ENCODE peak calls at places on chromosomes 1 and 21, in ten cellular contexts. F is breast epithelium, R is ovary, Q is IMR-90, M is uterus, J is GM12892, S is stomach, X is tibial nerve, D is adrenal gland, G is NB4. V is an unnamed sample.
A peak's percentile ranks its signal among the peaks of the same experiment; 100 is the strongest.

GRCh38 chr21:45913886-45914285 is 67.7 kb upstream of the COL6A1 start:
- DNase-seq in F (no peak), R (no peak), Q (no peak), M (no peak), J (no peak), S (no peak), X (no peak), D (no peak), G (no peak), V (no peak)

GRCh38 chr1:58064281-58064680 is 482.2 kb downstream of the OMA1 start:
- DNase-seq in F (no peak), R (no peak), Q (no peak), M (no peak), J (no peak), S (no peak), X (no peak), D (no peak), G (no peak), V (no peak)

GRCh38 chr21:33290441-33290840 is 24.3 kb downstream of the IL10RB start:
- DNase-seq in F (no peak), R (no peak), Q (no peak), M (no peak), J (no peak), S (peak; percentile 36), X (no peak), D (no peak), G (no peak), V (no peak)

GRCh38 chr1:3352084-3352951 is 102.1 kb upstream of the ARHGEF16 start:
- DNase-seq in F (no peak), R (peak; percentile 84), Q (peak; percentile 18), M (peak; percentile 85), J (no peak), S (no peak), X (peak; percentile 51), D (peak; percentile 63), G (no peak), V (peak; percentile 63)

GRCh38 chr1:111758373-111758772 is 2.7 kb downstream of the DDX20 start:
- DNase-seq in F (no peak), R (no peak), Q (no peak), M (no peak), J (no peak), S (no peak), X (no peak), D (no peak), G (peak; percentile 50), V (no peak)

GRCh38 chr1:155175927-155176371 is 2.3 kb downstream of the TRIM46 start:
- DNase-seq in F (peak; percentile 51), R (no peak), Q (no peak), M (no peak), J (no peak), S (peak; percentile 53), X (no peak), D (no peak), G (peak; percentile 55), V (no peak)

GRCh38 chr1:84428220-84428619 is 29.9 kb downstream of the DNASE2B start:
- DNase-seq in F (no peak), R (no peak), Q (no peak), M (no peak), J (no peak), S (no peak), X (no peak), D (peak; percentile 26), G (no peak), V (no peak)

GRCh38 chr1:154497026-154497806 is 4.8 kb upstream of the TDRD10 start:
- DNase-seq in F (no peak), R (no peak), Q (no peak), M (peak; percentile 58), J (no peak), S (peak; percentile 43), X (peak; percentile 15), D (peak; percentile 66), G (no peak), V (no peak)

GRCh38 chr1:46301406-46302090 is 1.9 kb downstream of the LRRC41 start:
- DNase-seq in F (no peak), R (peak; percentile 61), Q (peak; percentile 37), M (peak; percentile 36), J (no peak), S (peak; percentile 44), X (peak; percentile 14), D (peak; percentile 67), G (peak; percentile 76), V (no peak)

GRCh38 chr1:2231667-2232254 is 3.6 kb downstream of the SKI start:
- DNase-seq in F (no peak), R (peak; percentile 90), Q (peak; percentile 81), M (peak; percentile 90), J (no peak), S (peak; percentile 76), X (peak; percentile 89), D (peak; percentile 87), G (peak; percentile 60), V (no peak)

GRCh38 chr1:179143332-179143731 is 61.5 kb downstream of the TOR3A start:
- DNase-seq in F (no peak), R (no peak), Q (peak; percentile 96), M (no peak), J (no peak), S (no peak), X (no peak), D (no peak), G (no peak), V (no peak)

GRCh38 chr1:116712510-116712909 is 41.7 kb upstream of the CD2 start:
- DNase-seq in F (no peak), R (no peak), Q (no peak), M (no peak), J (no peak), S (no peak), X (no peak), D (no peak), G (no peak), V (no peak)

DNA sequence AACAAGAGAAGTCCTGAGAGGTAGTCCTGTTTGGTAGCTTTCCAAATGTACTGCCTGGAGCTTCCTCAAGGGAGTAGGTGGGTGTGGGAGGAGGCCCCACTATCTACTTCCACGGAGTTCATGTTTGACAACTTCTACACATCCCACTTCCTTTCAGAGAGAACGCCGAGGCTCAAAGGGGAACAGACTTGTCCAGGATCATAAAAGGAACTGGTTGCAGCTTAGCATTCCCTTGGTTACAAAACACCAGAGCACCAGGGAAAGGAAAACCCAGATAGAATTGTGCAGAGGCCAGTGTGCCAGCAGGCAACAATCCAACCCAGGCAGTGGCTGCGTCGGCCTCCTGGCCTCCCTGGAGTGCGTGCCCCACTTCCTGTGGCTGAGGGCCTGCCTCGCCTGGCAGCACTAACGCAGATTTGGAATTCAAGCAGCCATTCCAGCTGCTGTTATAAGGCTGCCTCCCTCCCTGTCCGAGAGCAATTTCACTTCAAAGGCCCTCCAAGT is 4.2 kb upstream of the RAP1GAP start:
- DNase-seq in F (no peak), R (peak; percentile 59), Q (peak; percentile 25), M (peak; percentile 41), J (no peak), S (peak; percentile 82), X (peak; percentile 36), D (peak; percentile 81), G (peak; percentile 54), V (no peak)
- TF ChIP-seq POLR2A in F (no peak), R (no peak), Q (no peak), M (no peak), J (no peak), S (no peak), X (no peak), D (no peak), G (no peak), V (no peak)

GRCh38 chr21:42101246-42101645 is 30.1 kb downstream of the UMODL1 start:
- DNase-seq in F (no peak), R (no peak), Q (no peak), M (no peak), J (no peak), S (no peak), X (no peak), D (no peak), G (no peak), V (no peak)
- TF ChIP-seq POLR2A in F (no peak), R (no peak), Q (no peak), M (no peak), J (no peak), S (no peak), X (no peak), D (no peak), G (no peak), V (no peak)

GRCh38 chr1:82538876-82539275 is 738.1 kb downstream of the ADGRL2 start:
- DNase-seq in F (no peak), R (no peak), Q (peak; percentile 11), M (no peak), J (no peak), S (no peak), X (no peak), D (no peak), G (no peak), V (no peak)
- TF ChIP-seq POLR2A in F (no peak), R (no peak), Q (no peak), M (no peak), J (no peak), S (no peak), X (no peak), D (no peak), G (no peak), V (no peak)

DNA sequence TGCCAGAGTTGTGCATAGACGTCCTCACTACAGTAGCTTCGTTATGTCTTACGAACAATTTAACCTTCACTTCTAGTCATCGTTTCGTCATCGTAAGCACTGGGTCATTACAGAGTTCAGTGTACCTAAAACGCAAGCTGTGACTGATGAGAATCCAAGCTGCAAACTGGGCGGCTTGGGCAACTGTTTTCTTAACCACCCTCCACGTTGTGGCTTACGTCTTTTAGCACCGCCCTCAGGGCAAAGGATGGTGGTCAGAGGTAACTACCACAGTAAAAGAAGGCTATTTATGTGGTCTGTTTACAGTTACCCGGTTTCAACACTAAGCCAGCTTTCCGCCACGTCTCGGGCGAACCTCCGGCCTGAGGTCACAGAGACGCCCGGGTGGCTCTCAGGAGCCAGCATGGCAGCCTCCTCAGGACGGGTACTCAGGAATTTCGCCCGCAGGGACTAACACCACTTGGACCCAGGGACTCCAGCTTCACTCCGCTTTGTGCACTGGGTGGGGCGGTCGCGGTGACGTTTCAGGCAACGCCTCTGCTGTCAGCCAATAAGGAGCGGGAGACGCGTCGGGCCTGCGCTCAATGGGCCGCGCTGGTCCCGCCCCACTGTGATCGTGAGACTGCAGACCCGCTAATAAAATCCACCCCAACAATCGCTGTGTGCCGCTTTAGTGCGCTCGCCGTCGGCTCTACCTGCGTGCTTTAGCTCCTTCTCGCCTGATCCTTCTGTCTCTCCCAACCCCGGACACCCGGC is at the start of gene CTH:
- DNase-seq in F (peak; percentile 97), R (peak; percentile 98), Q (peak; percentile 95), M (peak; percentile 98), J (peak; percentile 72), S (peak; percentile 98), X (peak; percentile 94), D (peak; percentile 98), G (peak; percentile 96), V (peak; percentile 86)
- TF ChIP-seq POLR2A in F (peak; percentile 33), R (peak; percentile 97), Q (peak; percentile 94), M (peak; percentile 92), J (peak; percentile 89), S (peak; percentile 98), X (peak; percentile 97), D (peak; percentile 99), G (peak; percentile 80), V (peak; percentile 39)

GRCh38 chr1:14304381-14304865 is 294.1 kb upstream of the KAZN start:
- DNase-seq in F (no peak), R (no peak), Q (peak; percentile 1), M (peak; percentile 26), J (no peak), S (no peak), X (peak; percentile 38), D (no peak), G (no peak), V (no peak)
- TF ChIP-seq POLR2A in F (no peak), R (no peak), Q (no peak), M (no peak), J (no peak), S (no peak), X (no peak), D (no peak), G (no peak), V (no peak)

GRCh38 chr1:11678442-11678841 is 2.5 kb downstream of the MAD2L2 start:
- DNase-seq in F (no peak), R (no peak), Q (no peak), M (no peak), J (no peak), S (no peak), X (no peak), D (no peak), G (no peak), V (no peak)
- TF ChIP-seq POLR2A in F (no peak), R (no peak), Q (no peak), M (no peak), J (no peak), S (no peak), X (no peak), D (no peak), G (no peak), V (no peak)